ENCODE peak calls at places on chromosomes 16 and 17, in five cellular contexts. J is AG04450, C is Peyer's patch, S is A549, D is heart left ventricle. H is an unnamed sample.

GRCh38 chr16:50037791-50038190 is 12.8 kb downstream of the CNEP1R1 start:
- DNase-seq in J (no peak), C (no peak), S (no peak), D (no peak), H (no peak)

GRCh38 chr17:63126607-63127006 is 160.6 kb downstream of the TANC2 start:
- DNase-seq in J (no peak), C (no peak), S (no peak), D (no peak), H (no peak)

GRCh38 chr16:80971814-80972213 is 34.9 kb downstream of the CMC2 start:
- DNase-seq in J (no peak), C (no peak), S (no peak), D (no peak), H (no peak)

GRCh38 chr17:43900858-43901754 is 6.2 kb downstream of the MPP2 start:
- DNase-seq in J (no peak), C (no peak), S (peak; percentile 54), D (no peak), H (no peak)

GRCh38 chr17:7122386-7122785 is 7.8 kb upstream of the ASGR2 start:
- DNase-seq in J (no peak), C (no peak), S (no peak), D (no peak), H (no peak)

GRCh38 chr16:58409316-58409973 is 17.2 kb downstream of the GINS3 start:
- DNase-seq in J (no peak), C (no peak), S (peak; percentile 30), D (peak; percentile 70), H (peak; percentile 87)

GRCh38 chr16:57815987-57816745 is 13.9 kb upstream of the KIFC3 start:
- DNase-seq in J (peak; percentile 71), C (peak; percentile 80), S (peak; percentile 81), D (peak; percentile 97), H (peak; percentile 97)

GRCh38 chr16:27264151-27264550 is 4.4 kb downstream of the NSMCE1 start:
- DNase-seq in J (no peak), C (no peak), S (no peak), D (no peak), H (no peak)

GRCh38 chr17:11582217-11582616 is 16.1 kb upstream of the DNAH9 start:
- DNase-seq in J (no peak), C (no peak), S (no peak), D (no peak), H (no peak)

GRCh38 chr17:49515196-49515770 is 20.2 kb downstream of the NGFR start:
- DNase-seq in J (peak; percentile 89), C (no peak), S (peak; percentile 68), D (peak; percentile 95), H (peak; percentile 97)

GRCh38 chr17:40480501-40481003 is 20.9 kb downstream of the TNS4 start:
- DNase-seq in J (no peak), C (peak; percentile 70), S (peak; percentile 87), D (peak; percentile 51), H (no peak)

GRCh38 chr17:41975099-41976083 is 8.8 kb downstream of the CNP start:
- DNase-seq in J (no peak), C (no peak), S (no peak), D (no peak), H (no peak)

GRCh38 chr17:73126716-73127473 is 34.4 kb upstream of the SLC39A11 start:
- DNase-seq in J (no peak), C (no peak), S (peak; percentile 20), D (no peak), H (no peak)

GRCh38 chr17:82429824-82430223 is 11.4 kb upstream of the OGFOD3 start:
- DNase-seq in J (no peak), C (no peak), S (no peak), D (no peak), H (no peak)

GRCh38 chr16:86334062-86334461 is 176.3 kb upstream of the FOXF1 start:
- DNase-seq in J (no peak), C (no peak), S (no peak), D (no peak), H (no peak)

GRCh38 chr17:77495575-77495974 is 354.8 kb downstream of the SEC14L1 start:
- DNase-seq in J (no peak), C (no peak), S (no peak), D (peak; percentile 14), H (peak; percentile 41)

GRCh38 chr16:59697236-59697635 is 963.1 kb upstream of the GOT2 start:
- DNase-seq in J (no peak), C (no peak), S (no peak), D (no peak), H (no peak)

GRCh38 chr17:63190821-63191220 is 224.8 kb downstream of the TANC2 start:
- DNase-seq in J (no peak), C (no peak), S (no peak), D (no peak), H (no peak)

GRCh38 chr16:87196229-87196628 is 121.0 kb downstream of the C16orf95 start:
- DNase-seq in J (no peak), C (no peak), S (no peak), D (no peak), H (no peak)

GRCh38 chr17:27295945-27296344 is 2.0 kb downstream of the WSB1 start:
- DNase-seq in J (no peak), C (no peak), S (no peak), D (no peak), H (no peak)

GRCh38 chr17:57595942-57596695 is 149.0 kb downstream of the CCDC182 start:
- DNase-seq in J (no peak), C (no peak), S (no peak), D (no peak), H (no peak)

GRCh38 chr16:15466886-15467781 is 32.7 kb downstream of the BMERB1 start:
- DNase-seq in J (no peak), C (no peak), S (peak; percentile 37), D (no peak), H (no peak)

GRCh38 chr17:59757043-59757824 is 49.8 kb downstream of the VMP1 start:
- DNase-seq in J (no peak), C (no peak), S (peak; percentile 46), D (no peak), H (no peak)

GRCh38 chr16:68444058-68444657 is 4.2 kb downstream of the SMPD3 start:
- DNase-seq in J (no peak), C (no peak), S (no peak), D (peak; percentile 33), H (peak; percentile 22)

GRCh38 chr17:17057057-17057551 is 14.8 kb downstream of the MPRIP start:
- DNase-seq in J (no peak), C (no peak), S (no peak), D (peak; percentile 26), H (no peak)

GRCh38 chr16:84194470-84195200 is 3.7 kb downstream of the ADAD2 start:
- DNase-seq in J (no peak), C (no peak), S (no peak), D (no peak), H (no peak)

GRCh38 chr16:10932959-10933710 is 9.1 kb downstream of the DEXI start:
- DNase-seq in J (no peak), C (no peak), S (no peak), D (no peak), H (no peak)

GRCh38 chr17:77444653-77445029 is 303.9 kb downstream of the SEC14L1 start:
- DNase-seq in J (no peak), C (no peak), S (no peak), D (peak; percentile 76), H (no peak)

GRCh38 chr17:10838682-10839081 is 795 bp upstream of the PIRT start:
- DNase-seq in J (no peak), C (no peak), S (no peak), D (no peak), H (no peak)

GRCh38 chr16:74998481-74999207 is at the start of gene ZNRF1:
- DNase-seq in J (peak; percentile 24), C (peak; percentile 89), S (peak; percentile 86), D (peak; percentile 87), H (peak; percentile 89)
- H3K9me3 ChIP-seq in J (no peaks in the 10 kb centered on the region), C (no peaks in the 10 kb centered on the region), S (no peaks in the 10 kb centered on the region), D (no peaks in the 10 kb centered on the region), H (no peaks in the 10 kb centered on the region)

GRCh38 chr16:35749253-35750141 is 2290.1 kb downstream of the TP53TG3F start:
- DNase-seq in J (no peak), C (no peak), S (no peak), D (no peak), H (no peak)

GRCh38 chr16:35750157-35750689 is 2290.8 kb downstream of the TP53TG3F start:
- DNase-seq in J (no peak), C (no peak), S (no peak), D (no peak), H (no peak)

GRCh38 chr16:35752012-35752772 is 2292.8 kb downstream of the TP53TG3F start:
- DNase-seq in J (no peak), C (no peak), S (no peak), D (no peak), H (no peak)

GRCh38 chr16:35751191-35751941 is 2292.0 kb downstream of the TP53TG3F start:
- DNase-seq in J (no peak), C (no peak), S (no peak), D (no peak), H (no peak)

GRCh38 chr16:35750701-35751104 is 2291.3 kb downstream of the TP53TG3F start:
- DNase-seq in J (no peak), C (no peak), S (no peak), D (no peak), H (no peak)
- H3K9me3 ChIP-seq in J (peaks cover 94% of the 10 kb centered on the region), C (no peaks in the 10 kb centered on the region), S (no peaks in the 10 kb centered on the region), D (no peaks in the 10 kb centered on the region), H (no peaks in the 10 kb centered on the region)

GRCh38 chr16:35574011-35574410 is 2114.6 kb downstream of the TP53TG3F start:
- DNase-seq in J (no peak), C (no peak), S (no peak), D (no peak), H (no peak)
- H3K9me3 ChIP-seq in J (peaks cover 57% of the 10 kb centered on the region), C (no peaks in the 10 kb centered on the region), S (peaks cover 2% of the 10 kb centered on the region), D (no peaks in the 10 kb centered on the region), H (no peaks in the 10 kb centered on the region)

DNA sequence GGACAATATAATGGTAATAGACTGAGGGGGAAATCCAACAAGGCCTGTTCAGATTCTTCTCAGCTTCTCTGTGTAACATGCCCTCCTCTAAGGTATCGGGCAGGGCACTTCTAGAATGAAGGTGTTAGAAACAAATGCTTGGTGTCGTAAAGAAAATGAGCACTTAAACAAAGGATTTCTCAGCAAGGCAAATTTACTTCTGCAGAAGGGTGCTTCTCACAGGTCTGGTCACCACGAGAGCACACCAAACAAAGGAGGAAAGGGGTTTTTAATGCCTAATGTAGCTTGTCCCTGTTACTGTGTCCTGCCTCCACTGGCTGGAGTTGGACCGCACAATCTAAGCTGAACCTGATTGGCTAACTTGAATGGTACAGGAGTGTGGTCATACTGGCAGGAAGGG is 642.6 kb upstream of the CDH8 start:
- DNase-seq in J (no peak), C (no peak), S (no peak), D (no peak), H (no peak)
- H3K9me3 ChIP-seq in J (peaks cover 14% of the 10 kb centered on the region), C (no peaks in the 10 kb centered on the region), S (peaks cover 4% of the 10 kb centered on the region), D (peaks cover 30% of the 10 kb centered on the region), H (no peaks in the 10 kb centered on the region)

GRCh38 chr16:35689764-35690163 is 2230.4 kb downstream of the TP53TG3F start:
- DNase-seq in J (no peak), C (no peak), S (no peak), D (no peak), H (no peak)
- H3K9me3 ChIP-seq in J (peaks cover 55% of the 10 kb centered on the region), C (no peaks in the 10 kb centered on the region), S (no peaks in the 10 kb centered on the region), D (peaks cover under 1% of the 10 kb centered on the region), H (no peaks in the 10 kb centered on the region)